ENCODE peak calls at places on chromosomes 12 and 14, in eight cellular contexts. F is tibial nerve, T is brain microvascular endothelial cell, M is IMR-90, W is AG10803, C is kidney, H is thoracic aorta, A is A549. S is an unnamed sample.

GRCh38 chr12:116244001-116244400 is 33.5 kb downstream of the MED13L start:
- DNase-seq in F (no peak), T (no peak), M (peak; percentile 74), W (no peak), C (no peak), H (no peak), A (peak; percentile 30), S (peak; percentile 64)

GRCh38 chr12:58310368-58310767 is 369.0 kb downstream of the ATP23 start:
- DNase-seq in F (no peak), T (peak; percentile 81), M (peak; percentile 78), W (peak; percentile 35), C (no peak), H (no peak), A (peak; percentile 72), S (peak; percentile 25)

GRCh38 chr12:67531519-67531918 is 117.0 kb upstream of the DYRK2 start:
- DNase-seq in F (no peak), T (no peak), M (no peak), W (peak; percentile 58), C (no peak), H (no peak), A (no peak), S (no peak)

GRCh38 chr12:122308811-122309210 is 42.5 kb upstream of the VPS33A start:
- DNase-seq in F (no peak), T (no peak), M (peak; percentile 67), W (peak; percentile 53), C (no peak), H (no peak), A (no peak), S (no peak)

GRCh38 chr12:114671664-114672476 is 12.1 kb downstream of the TBX3 start:
- DNase-seq in F (no peak), T (no peak), M (peak; percentile 69), W (peak; percentile 24), C (peak; percentile 77), H (no peak), A (no peak), S (no peak)

GRCh38 chr12:52585951-52586350 is 12.3 kb upstream of the KRT74 start:
- DNase-seq in F (no peak), T (no peak), M (no peak), W (no peak), C (peak; percentile 51), H (no peak), A (no peak), S (no peak)

GRCh38 chr12:103326190-103326589 is 169.6 kb downstream of the C12orf42 start:
- DNase-seq in F (no peak), T (no peak), M (no peak), W (no peak), C (no peak), H (no peak), A (peak; percentile 39), S (peak; percentile 20)

GRCh38 chr12:62335801-62336200 is 75.6 kb downstream of the USP15 start:
- DNase-seq in F (no peak), T (no peak), M (no peak), W (no peak), C (no peak), H (no peak), A (no peak), S (no peak)

DNA sequence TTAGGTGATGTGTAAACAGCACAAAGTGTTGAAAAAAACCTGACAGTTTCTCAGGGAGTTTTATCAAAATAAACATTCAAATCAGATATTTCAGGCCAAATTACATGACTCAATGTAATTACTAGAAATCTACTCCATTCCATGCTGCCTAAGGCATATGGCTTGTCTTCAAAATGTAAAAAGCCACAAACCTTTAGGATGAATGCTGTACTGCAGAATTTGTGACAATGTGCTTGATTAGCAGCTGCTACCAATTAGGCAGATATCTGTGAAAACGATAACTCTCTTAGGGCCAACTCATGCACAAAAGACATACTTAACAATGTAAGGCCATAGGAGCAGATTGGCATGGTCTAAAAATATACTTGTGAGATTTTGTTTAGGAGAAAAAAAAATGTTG is 267.0 kb downstream of the DACT1 start:
- DNase-seq in F (no peak), T (no peak), M (no peak), W (peak; percentile 27), C (no peak), H (no peak), A (no peak), S (no peak)
- TF ChIP-seq CTCF in F (no peak), T (no peak), M (no peak), W (no peak), C (no peak), H (no peak), A (no peak), S (no peak)

GRCh38 chr14:71534506-71534905 is 397.7 kb upstream of the RGS6 start:
- DNase-seq in F (no peak), T (no peak), M (no peak), W (no peak), C (no peak), H (no peak), A (no peak), S (no peak)

GRCh38 chr14:71532790-71533189 is 399.4 kb upstream of the RGS6 start:
- DNase-seq in F (no peak), T (no peak), M (no peak), W (no peak), C (no peak), H (no peak), A (no peak), S (no peak)

GRCh38 chr14:71533800-71534199 is 398.4 kb upstream of the RGS6 start:
- DNase-seq in F (no peak), T (no peak), M (no peak), W (no peak), C (no peak), H (no peak), A (no peak), S (no peak)

GRCh38 chr14:71533396-71533795 is 398.8 kb upstream of the RGS6 start:
- DNase-seq in F (no peak), T (peak; percentile 48), M (peak; percentile 50), W (peak; percentile 46), C (no peak), H (no peak), A (no peak), S (peak; percentile 15)

GRCh38 chr14:71532349-71532748 is 399.9 kb upstream of the RGS6 start:
- DNase-seq in F (no peak), T (peak; percentile 75), M (peak; percentile 36), W (peak; percentile 65), C (no peak), H (no peak), A (no peak), S (no peak)
- H3K4me3 ChIP-seq in F (no peak overlapping the region), T (no peak overlapping the region), M (no peak overlapping the region), W (no peak overlapping the region), C (no peak overlapping the region), H (no peak overlapping the region), A (no peak overlapping the region), S (no peak overlapping the region)

DNA sequence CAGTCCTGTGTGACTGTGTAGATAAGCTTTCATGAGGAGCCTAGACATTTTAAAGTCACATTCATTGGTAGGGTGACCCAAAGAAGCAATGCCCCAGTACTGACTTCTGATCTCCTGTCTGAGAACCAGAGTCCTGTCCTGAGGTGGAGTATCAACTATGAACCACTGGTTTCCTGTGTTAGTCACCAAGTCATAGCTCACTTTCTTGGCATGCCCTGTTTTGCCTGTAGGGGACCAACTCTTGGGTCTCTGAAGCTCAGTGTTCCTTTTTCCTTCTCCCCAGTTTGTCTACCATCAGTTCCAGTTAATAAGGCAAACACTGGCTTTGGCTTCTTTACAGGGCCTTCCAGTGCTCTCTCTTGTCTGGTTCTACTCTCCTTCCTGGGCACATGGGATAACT is 97.4 kb downstream of the C12orf75 start:
- DNase-seq in F (no peak), T (peak; percentile 63), M (peak; percentile 33), W (peak; percentile 30), C (no peak), H (no peak), A (no peak), S (peak; percentile 79)
- TF ChIP-seq CTCF in F (no peak), T (peak; percentile 66), M (no peak), W (peak; percentile 26), C (no peak), H (no peak), A (no peak), S (peak; percentile 38)

DNA sequence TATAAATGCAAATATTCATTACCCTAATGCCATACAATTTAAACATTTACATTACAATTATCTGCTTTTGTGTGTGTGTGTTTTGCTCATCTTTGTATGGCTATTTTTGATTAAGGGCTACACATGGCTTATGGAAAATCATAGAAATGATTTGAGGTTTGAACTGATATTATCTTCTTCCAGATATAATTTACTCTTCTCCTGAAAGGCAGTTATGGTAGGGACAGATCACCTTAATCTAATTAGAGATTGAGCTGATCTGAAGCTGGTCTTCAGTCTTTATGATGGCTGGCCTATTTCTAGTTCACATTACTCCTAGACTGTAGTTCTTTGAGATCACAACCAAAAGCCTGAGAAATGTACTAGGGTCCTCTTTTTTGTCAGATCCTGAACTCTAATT is 15.6 kb downstream of the ABHD12B start:
- DNase-seq in F (no peak), T (no peak), M (no peak), W (no peak), C (no peak), H (no peak), A (no peak), S (no peak)
- H3K4me3 ChIP-seq in F (no peak overlapping the region), T (no peak overlapping the region), M (no peak overlapping the region), W (no peak overlapping the region), C (no peak overlapping the region), H (no peak overlapping the region), A (no peak overlapping the region), S (no peak overlapping the region)

DNA sequence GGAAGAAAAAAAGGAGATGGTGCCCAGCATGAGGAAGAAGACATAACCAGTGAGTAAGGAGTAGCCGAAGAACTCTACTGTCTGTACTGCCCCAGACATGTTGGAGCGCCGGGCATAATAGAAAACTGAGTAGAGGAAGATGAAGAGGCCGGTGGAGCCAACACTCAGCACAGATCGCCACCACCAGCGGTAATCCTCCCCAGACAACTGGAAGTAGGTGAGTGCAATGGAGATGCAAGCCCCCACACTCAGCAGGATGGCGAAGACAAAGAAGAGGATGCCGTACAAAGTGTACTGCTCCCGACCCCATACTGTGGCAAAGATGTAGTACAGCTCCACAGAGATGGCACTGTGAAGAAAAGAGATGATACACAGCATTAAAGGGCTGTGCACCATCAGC is 844 bp upstream of the IPO4 start:
- DNase-seq in F (no peak), T (no peak), M (no peak), W (no peak), C (no peak), H (no peak), A (no peak), S (no peak)
- TF ChIP-seq CTCF in F (no peak), T (no peak), M (no peak), W (no peak), C (no peak), H (no peak), A (no peak), S (no peak)

DNA sequence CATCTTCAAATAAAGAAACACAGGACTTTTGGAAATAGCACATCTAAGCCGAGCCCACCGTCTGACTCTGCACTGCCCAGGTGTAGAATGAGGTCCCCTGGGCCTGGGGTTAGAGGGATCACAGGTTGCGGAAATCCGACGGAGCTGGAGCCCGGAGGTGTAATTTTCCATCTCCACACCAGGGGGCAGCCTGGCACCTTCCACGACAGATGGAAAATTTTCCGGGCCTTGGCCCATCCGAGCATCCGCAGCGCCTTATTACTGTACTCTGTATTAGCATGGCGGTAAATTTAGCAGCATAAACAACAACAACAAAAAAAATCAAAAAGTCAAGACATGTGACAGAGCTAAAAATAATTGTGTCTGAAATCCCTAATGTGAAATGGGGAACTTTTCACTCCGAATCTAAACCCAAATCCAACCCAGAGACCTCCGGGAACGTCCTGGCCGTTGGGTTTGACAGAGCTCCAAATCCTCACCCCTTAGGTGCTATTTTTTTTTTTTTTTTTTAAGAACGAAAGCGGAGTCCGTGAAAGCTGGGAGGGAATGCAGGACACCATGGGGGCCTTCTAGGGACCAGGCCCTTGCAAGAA is 93.9 kb downstream of the KSR2 start:
- DNase-seq in F (peak; percentile 34), T (peak; percentile 53), M (peak; percentile 35), W (peak; percentile 62), C (peak; percentile 85), H (no peak), A (peak; percentile 73), S (peak; percentile 62)
- H3K4me3 ChIP-seq in F (no peak overlapping the region), T (no peak overlapping the region), M (no peak overlapping the region), W (no peak overlapping the region), C (no peak overlapping the region), H (no peak overlapping the region), A (no peak overlapping the region), S (no peak overlapping the region)

S was measured in epithelial cell of esophagus.